ENCODE peak calls at places on chromosome 20, in six cellular contexts. C, T, N, B, S and H are unnamed samples.

GRCh38 chr20:23086056-23086551 is at the start of gene CD93:
- DNase-seq in N (no peak), C (no peak), T (no peak), B (peak; percentile 8), S (no peak), H (no peak)

GRCh38 chr20:53622247-53623114 is 28.8 kb upstream of the ZNF217 start:
- DNase-seq in C (no peak), T (peak; percentile 20), S (no peak), B (peak; percentile 17), N (no peak), H (no peak)

GRCh38 chr20:63756648-63756991 is 17.0 kb downstream of the SLC2A4RG start:
- DNase-seq in B (no peak), T (no peak), S (no peak), N (no peak), C (no peak), H (no peak)

GRCh38 chr20:63653041-63653973 is at the start of gene STMN3:
- DNase-seq in B (peak; percentile 97), N (peak; percentile 87), T (peak; percentile 95), S (peak; percentile 74), C (peak; percentile 87), H (peak; percentile 89)

GRCh38 chr20:879626-880025 is 36.5 kb downstream of the ANGPT4 start:
- DNase-seq in C (no peak), N (no peak), B (no peak), S (no peak), T (no peak), H (no peak)

GRCh38 chr20:51862796-51863195 is 60.5 kb upstream of the SALL4 start:
- DNase-seq in N (no peak), C (no peak), T (no peak), B (no peak), S (no peak), H (no peak)

GRCh38 chr20:54029176-54029575 is 41.2 kb downstream of the BCAS1 start:
- DNase-seq in B (no peak), N (no peak), S (no peak), C (no peak), T (no peak), H (no peak)

GRCh38 chr20:22757424-22758189 is 173.2 kb upstream of the FOXA2 start:
- DNase-seq in S (no peak), N (no peak), C (no peak), B (no peak), T (no peak), H (no peak)

GRCh38 chr20:10802201-10802600 is 128.4 kb upstream of the JAG1 start:
- DNase-seq in N (no peak), B (no peak), S (no peak), C (no peak), T (no peak), H (no peak)

GRCh38 chr20:61580958-61581824 is 329.1 kb downstream of the CDH4 start:
- DNase-seq in N (no peak), S (no peak), C (no peak), T (no peak), B (no peak), H (no peak)
- TF ChIP-seq CTCF in N (no peak), S (no peak), C (no peak), T (no peak), B (no peak), H (no peak)

DNA sequence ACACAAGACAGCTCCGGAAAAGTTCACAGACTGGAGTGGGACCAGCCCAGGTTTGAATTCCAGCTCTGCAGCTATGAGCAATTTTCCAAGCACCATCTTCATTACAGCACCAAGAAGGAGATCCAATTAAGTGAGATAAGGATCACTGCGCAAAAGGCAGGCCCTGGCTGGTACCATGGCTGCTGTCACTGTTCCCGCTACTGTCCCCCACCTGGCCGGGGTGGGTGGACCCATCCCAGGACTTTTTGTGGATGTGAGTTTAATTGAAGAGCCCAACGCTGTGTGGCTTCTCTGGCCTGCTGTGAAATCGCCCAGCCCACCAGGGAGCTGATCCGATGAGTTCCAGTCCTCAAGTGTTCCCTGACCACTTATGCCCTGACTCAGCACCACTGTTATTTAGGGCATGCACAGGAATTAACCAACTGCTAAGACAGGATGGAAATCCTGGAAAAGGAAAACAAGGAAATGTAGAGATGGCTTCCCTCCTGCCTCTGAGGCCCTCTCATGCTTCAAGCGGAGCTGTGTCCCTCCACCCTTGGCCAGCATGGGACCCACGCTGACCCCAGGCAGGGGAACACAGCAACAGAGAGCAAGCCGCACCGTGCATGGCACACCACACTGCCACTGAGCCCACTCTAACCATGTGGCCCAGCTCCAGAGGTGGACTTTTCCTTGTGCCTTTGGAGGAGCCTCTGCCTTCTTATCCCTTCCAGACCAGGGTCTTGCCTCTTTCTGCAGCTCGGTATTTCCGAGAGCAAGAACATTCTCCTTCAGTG is 150.0 kb upstream of the CST7 start:
- DNase-seq in S (no peak), T (no peak), C (no peak), B (no peak), N (no peak), H (no peak)
- H3K27ac ChIP-seq in S (no peak overlapping the region), T (no peak overlapping the region), C (no peak overlapping the region), B (no peak overlapping the region), N (no peak overlapping the region), H (no peak overlapping the region)

DNA sequence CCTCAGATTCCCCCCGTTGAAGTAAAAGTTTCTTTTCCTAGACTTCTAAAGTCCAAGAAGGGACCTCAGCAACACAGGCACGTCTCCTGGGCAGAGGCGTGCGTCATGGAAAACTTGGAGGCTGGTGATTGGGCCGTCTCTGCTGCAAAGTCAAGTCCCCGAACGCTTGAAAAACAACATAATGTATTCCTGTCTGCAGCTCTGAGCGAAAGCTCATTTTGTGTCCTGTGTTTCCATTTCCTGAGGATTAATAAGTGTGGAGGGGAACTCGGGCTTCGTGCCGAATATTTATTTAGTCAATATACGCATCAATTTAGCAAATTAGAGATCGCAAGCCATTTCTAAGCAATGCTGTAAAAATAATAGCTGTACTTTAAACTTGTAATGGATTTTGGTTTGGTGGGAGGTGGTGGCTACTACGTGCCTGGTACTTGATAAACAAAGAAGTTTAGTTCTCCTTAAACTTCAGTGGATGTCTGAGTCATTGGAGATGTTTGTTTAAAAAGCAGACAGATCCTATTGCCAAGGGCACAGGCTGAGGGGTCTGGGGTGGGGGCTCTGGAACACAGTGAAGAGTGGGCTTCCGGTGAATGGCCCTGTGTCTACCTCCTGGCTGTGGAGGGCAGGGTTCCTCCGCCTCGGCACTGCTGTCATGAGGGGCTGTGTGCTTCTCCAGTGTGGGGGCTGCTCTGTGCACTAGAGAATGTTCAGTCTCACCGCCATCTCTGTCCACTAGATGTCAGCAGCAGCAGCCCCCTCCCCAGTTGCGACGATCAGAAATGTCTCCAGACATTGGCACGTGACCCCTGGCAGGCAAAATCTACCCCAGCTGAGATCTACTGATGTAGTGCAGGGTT is 21.8 kb downstream of the PCK1 start:
- DNase-seq in S (no peak), N (no peak), B (peak; percentile 67), T (peak; percentile 70), C (no peak), H (no peak)
- TF ChIP-seq CTCF in S (peak; percentile 52), N (no peak), B (peak; percentile 76), T (peak; percentile 62), C (peak; percentile 29), H (peak; percentile 59)

GRCh38 chr20:49699200-49699992 is 14.3 kb downstream of the B4GALT5 start:
- DNase-seq in S (no peak), N (no peak), B (peak; percentile 30), T (peak; percentile 31), C (no peak), H (peak; percentile 90)
- H3K27ac ChIP-seq in S (peak overlapping the region; percentile 58), N (no peak overlapping the region), B (no peak overlapping the region), T (peak overlapping the region; percentile 63), C (peak overlapping the region; percentile 61), H (no peak overlapping the region)

GRCh38 chr20:49919009-49919408 is 3.7 kb upstream of the SPATA2 start:
- DNase-seq in B (no peak), C (no peak), T (no peak), N (no peak), S (no peak), H (no peak)
- TF ChIP-seq CTCF in B (no peak), C (no peak), T (no peak), N (no peak), S (no peak), H (no peak)

GRCh38 chr20:13147071-13147961 is 73.8 kb upstream of the ISM1 start:
- DNase-seq in T (no peak), B (no peak), N (no peak), S (no peak), C (no peak), H (no peak)

GRCh38 chr20:13139459-13140150 is 81.5 kb upstream of the ISM1 start:
- DNase-seq in T (no peak), C (no peak), B (no peak), N (no peak), S (no peak), H (no peak)

GRCh38 chr20:13142143-13142542 is 78.9 kb upstream of the ISM1 start:
- DNase-seq in T (no peak), B (no peak), N (no peak), C (no peak), S (no peak), H (no peak)

GRCh38 chr20:13140775-13141174 is 80.3 kb upstream of the ISM1 start:
- DNase-seq in B (no peak), T (no peak), S (no peak), N (no peak), C (no peak), H (no peak)

GRCh38 chr20:13141541-13141940 is 79.5 kb upstream of the ISM1 start:
- DNase-seq in C (no peak), S (no peak), B (no peak), N (no peak), T (no peak), H (no peak)
- H3K27ac ChIP-seq in C (no peak overlapping the region), S (no peak overlapping the region), B (no peak overlapping the region), N (no peak overlapping the region), T (no peak overlapping the region), H (no peak overlapping the region)

GRCh38 chr20:15380770-15381169 is 1043.4 kb upstream of the FLRT3 start:
- DNase-seq in N (no peak), S (no peak), C (no peak), B (no peak), T (no peak), H (no peak)

GRCh38 chr20:15379897-15380296 is 1042.5 kb upstream of the FLRT3 start:
- DNase-seq in N (no peak), C (no peak), T (no peak), B (no peak), S (no peak), H (no peak)

GRCh38 chr20:15375836-15376235 is 1038.4 kb upstream of the FLRT3 start:
- DNase-seq in C (no peak), S (no peak), T (no peak), B (no peak), N (no peak), H (peak; percentile 10)

GRCh38 chr20:15378151-15378550 is 1040.7 kb upstream of the FLRT3 start:
- DNase-seq in T (no peak), C (no peak), S (no peak), N (no peak), B (peak; percentile 35), H (no peak)
- TF ChIP-seq CTCF in T (no peak), C (no peak), S (no peak), N (no peak), B (peak; percentile 66), H (no peak)